ENCODE peak calls at places on chromosomes 11 and 22, in seven cellular contexts. S, J, D, K, R, G and P are unnamed samples.

GRCh38 chr11:118895093-118896039 is 11.7 kb downstream of the CXCR5 start:
- DNase-seq in S (no peak), K (no peak), R (no peak), D (peak; percentile 90), J (no peak), G (no peak), P (no peak)

GRCh38 chr11:73374130-73374529 is 2.1 kb upstream of the RELT start:
- DNase-seq in J (no peak), K (no peak), S (no peak), G (no peak), R (peak; percentile 49), D (no peak), P (no peak)

GRCh38 chr11:36377759-36378553 is 81.9 kb downstream of the PRR5L start:
- DNase-seq in K (no peak), S (no peak), R (no peak), J (no peak), D (no peak), G (no peak), P (no peak)

GRCh38 chr11:114447892-114448291 is 8.6 kb downstream of the REXO2 start:
- DNase-seq in R (peak; percentile 54), K (peak; percentile 94), S (no peak), G (no peak), D (no peak), J (peak; percentile 57), P (no peak)

GRCh38 chr11:92266821-92267220 is 42.2 kb downstream of the FAT3 start:
- DNase-seq in R (no peak), K (no peak), J (no peak), D (no peak), G (no peak), S (no peak), P (no peak)

GRCh38 chr11:32439488-32440210 is 4.3 kb upstream of the WT1 start:
- DNase-seq in G (peak; percentile 34), S (no peak), D (no peak), K (no peak), R (no peak), J (no peak), P (no peak)

GRCh38 chr11:120869516-120870011 is 154.3 kb upstream of the TBCEL start:
- DNase-seq in K (no peak), S (no peak), R (no peak), G (no peak), J (no peak), D (peak; percentile 1), P (no peak)

GRCh38 chr11:66881927-66882452 is 25.1 kb downstream of the LRFN4 start:
- DNase-seq in G (no peak), J (no peak), S (no peak), D (no peak), R (no peak), K (no peak), P (no peak)

GRCh38 chr11:737366-737765 is 9.9 kb upstream of the TALDO1 start:
- DNase-seq in R (peak; percentile 16), K (no peak), D (no peak), G (no peak), J (no peak), S (no peak), P (no peak)

GRCh38 chr11:4606231-4607015 is 1.6 kb downstream of the TRIM68 start:
- DNase-seq in S (peak; percentile 58), R (peak; percentile 72), G (no peak), J (peak; percentile 11), K (peak; percentile 67), D (no peak), P (no peak)

GRCh38 chr11:1422481-1422880 is 32.7 kb downstream of the BRSK2 start:
- DNase-seq in S (no peak), J (no peak), G (peak; percentile 50), R (no peak), K (no peak), D (no peak), P (no peak)

GRCh38 chr11:40125054-40125453 is 1334.4 kb downstream of the LRRC4C start:
- DNase-seq in R (no peak), D (no peak), S (no peak), K (no peak), G (no peak), J (no peak), P (peak; percentile 52)

GRCh38 chr22:39638958-39639357 is 68.4 kb downstream of the CACNA1I start:
- DNase-seq in D (no peak), K (peak; percentile 4), J (no peak), R (peak; percentile 25), S (no peak), G (no peak), P (no peak)

GRCh38 chr22:39646614-39647210 is 76.2 kb downstream of the CACNA1I start:
- DNase-seq in J (no peak), S (no peak), G (no peak), K (no peak), R (no peak), D (no peak), P (no peak)

GRCh38 chr22:39643311-39644083 is 72.9 kb downstream of the CACNA1I start:
- DNase-seq in G (no peak), D (no peak), J (no peak), K (peak; percentile 1), R (no peak), S (no peak), P (no peak)

GRCh38 chr22:39645532-39645931 is 75.0 kb downstream of the CACNA1I start:
- DNase-seq in G (no peak), J (no peak), D (no peak), K (no peak), R (no peak), S (no peak), P (no peak)

DNA sequence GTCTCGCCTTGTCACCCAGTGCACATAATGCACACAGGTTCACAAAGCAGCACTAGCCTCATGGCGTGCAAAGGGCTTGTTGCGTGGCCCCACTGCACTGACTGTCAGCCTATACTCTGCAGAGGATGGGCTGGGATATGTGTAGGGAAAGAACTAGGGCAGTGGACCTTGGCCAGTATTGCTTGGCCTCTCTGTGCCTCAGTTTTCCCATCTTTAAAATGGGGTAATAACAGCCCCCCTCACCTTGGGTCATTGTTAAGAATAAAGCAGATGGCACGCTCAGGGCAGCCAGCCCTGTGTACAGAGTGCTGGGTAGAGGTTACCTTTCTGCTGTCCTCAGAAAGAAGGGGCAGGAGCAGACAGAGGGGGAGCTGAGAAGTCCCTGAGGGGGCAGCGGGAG is 71.1 kb downstream of the CACNA1I start:
- DNase-seq in J (no peak), S (no peak), D (no peak), K (no peak), G (no peak), R (no peak), P (no peak)
- TF ChIP-seq CTCF in J (no peak), S (no peak), D (no peak), K (no peak), G (no peak), R (no peak), P (no peak)

GRCh38 chr11:41612415-41612814 is 153.0 kb upstream of the LRRC4C start:
- DNase-seq in R (no peak), K (peak; percentile 11), G (no peak), S (no peak), J (no peak), D (no peak), P (no peak)
- TF ChIP-seq CTCF in R (no peak), K (peak; percentile 21), G (no peak), S (no peak), J (no peak), D (no peak), P (no peak)

GRCh38 chr22:29205598-29206371 is at the start of gene EMID1:
- DNase-seq in G (peak; percentile 75), R (peak; percentile 50), J (no peak), K (no peak), D (no peak), S (no peak), P (no peak)
- TF ChIP-seq CTCF in G (no peak), R (no peak), J (peak; percentile 19), K (peak; percentile 31), D (no peak), S (no peak), P (peak; percentile 25)

GRCh38 chr11:128961645-128962044 is 19.0 kb upstream of the TP53AIP1 start:
- DNase-seq in G (no peak), K (no peak), D (no peak), R (no peak), S (no peak), J (no peak), P (no peak)
- TF ChIP-seq CTCF in G (no peak), K (no peak), D (no peak), R (no peak), S (no peak), J (no peak), P (no peak)

GRCh38 chr22:37046589-37046988 is 5.0 kb upstream of the KCTD17 start:
- DNase-seq in K (no peak), R (no peak), S (no peak), G (no peak), J (no peak), D (no peak), P (no peak)

GRCh38 chr22:37043828-37044538 is 7.6 kb upstream of the KCTD17 start:
- DNase-seq in J (no peak), K (peak; percentile 31), G (peak; percentile 64), D (peak; percentile 83), R (peak; percentile 53), S (peak; percentile 76), P (no peak)

GRCh38 chr22:37044634-37045625 is 6.6 kb upstream of the KCTD17 start:
- DNase-seq in K (no peak), J (no peak), D (no peak), S (no peak), G (no peak), R (no peak), P (no peak)

GRCh38 chr22:37048133-37048532 is 3.4 kb upstream of the KCTD17 start:
- DNase-seq in S (no peak), D (no peak), J (no peak), R (no peak), K (no peak), G (no peak), P (no peak)

DNA sequence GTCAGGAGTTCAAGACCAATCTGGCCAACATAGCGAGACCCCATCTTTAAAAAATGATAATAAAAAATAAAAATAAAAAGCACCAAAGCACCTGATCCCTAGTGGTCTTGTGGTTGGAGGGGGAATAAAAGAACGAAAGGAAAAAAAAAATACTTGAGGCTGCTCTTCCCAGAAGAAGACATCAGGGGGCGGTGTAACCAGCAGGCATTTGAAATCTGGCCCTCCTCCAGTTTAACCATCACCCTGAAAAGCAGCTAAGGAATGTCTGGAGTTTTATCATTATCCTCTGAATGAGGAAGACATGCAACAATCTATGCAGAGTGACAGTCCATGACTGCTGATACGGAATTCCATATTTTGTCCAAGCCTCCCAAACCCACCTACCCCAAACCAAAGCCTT is 5.6 kb upstream of the KCTD17 start:
- DNase-seq in R (peak; percentile 79), S (no peak), J (no peak), K (peak; percentile 53), D (peak; percentile 21), G (no peak), P (no peak)
- TF ChIP-seq CTCF in R (peak; percentile 69), S (no peak), J (peak; percentile 47), K (peak; percentile 64), D (peak; percentile 79), G (peak; percentile 51), P (peak; percentile 80)

DNA sequence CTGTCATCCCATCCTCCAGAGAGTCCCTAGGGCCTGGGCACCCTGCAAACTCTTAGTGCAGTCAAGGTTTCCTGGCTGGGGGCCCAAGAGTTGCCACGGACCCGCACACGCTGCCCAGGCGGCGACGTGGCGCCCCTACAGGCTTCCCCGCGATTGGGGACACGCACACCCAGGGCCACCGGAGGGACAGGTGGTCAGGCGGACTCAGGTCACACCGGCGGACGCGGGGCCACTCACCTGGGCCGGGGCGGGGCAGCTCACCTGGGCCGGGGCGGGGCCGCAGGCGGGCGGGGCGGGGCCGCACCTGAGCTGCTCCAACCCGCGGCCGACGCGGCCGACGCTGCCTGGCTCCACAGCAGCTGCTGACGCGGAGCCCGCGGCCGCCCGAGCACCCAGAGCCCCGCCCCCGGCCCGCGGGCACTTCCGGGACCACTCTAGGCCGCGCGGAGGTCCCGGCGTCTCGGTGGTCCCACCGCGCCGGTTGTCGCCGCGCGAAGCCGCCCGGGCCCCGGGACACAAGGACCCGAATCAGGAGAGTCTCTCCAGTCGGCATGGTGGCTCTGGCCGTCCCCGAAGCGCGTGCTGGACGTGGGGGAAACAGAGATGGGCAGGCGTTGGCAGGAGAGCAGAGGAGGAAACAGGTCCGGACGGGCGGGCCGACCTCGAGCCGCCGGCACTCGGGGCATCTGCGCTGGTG is at the start of gene ZNF70:
- DNase-seq in G (peak; percentile 89), J (peak; percentile 44), R (peak; percentile 92), S (peak; percentile 92), D (peak; percentile 94), K (peak; percentile 66), P (no peak)
- TF ChIP-seq CTCF in G (no peak), J (no peak), R (no peak), S (no peak), D (peak; percentile 50), K (peak; percentile 9), P (peak; percentile 31)